ENCODE peak calls at places on chromosomes 7 and 10, in five cellular contexts. S is activated CD8-positive, alpha-beta memory T cell treated with anti-CD3 and anti-CD28 coated beads for 24 hours; Y is WTC11; R is effector CD8-positive, alpha-beta T cell; X is cortex of kidney. A is an unnamed sample.

GRCh38 chr10:126420571-126421275 is 32.4 kb upstream of the ADAM12 start:
- DNase-seq in S (no peak), Y (no peak), R (no peak), X (no peak), A (no peak)

GRCh38 chr7:117034851-117035462 is 81.7 kb downstream of the ST7 start:
- DNase-seq in S (no peak), Y (no peak), R (no peak), X (no peak), A (no peak)

GRCh38 chr7:77453531-77453930 is 37.4 kb upstream of the GSAP start:
- DNase-seq in S (no peak), Y (no peak), R (no peak), X (no peak), A (no peak)

GRCh38 chr7:50287121-50287520 is 17.4 kb upstream of the IKZF1 start:
- DNase-seq in S (no peak), Y (no peak), R (no peak), X (no peak), A (no peak)

GRCh38 chr10:121240556-121240955 is 357.7 kb downstream of the FGFR2 start:
- DNase-seq in S (no peak), Y (no peak), R (no peak), X (no peak), A (no peak)

GRCh38 chr10:122142652-122143237 is 128.4 kb upstream of the BTBD16 start:
- DNase-seq in S (peak), Y (peak), R (no peak), X (no peak), A (no peak)

GRCh38 chr10:12081879-12082560 is 13.3 kb downstream of the DHTKD1 start:
- DNase-seq in S (no peak), Y (no peak), R (no peak), X (no peak), A (no peak)

GRCh38 chr7:64465551-64465950 is 97.3 kb downstream of the ZNF680 start:
- DNase-seq in S (no peak), Y (no peak), R (no peak), X (no peak), A (no peak)

GRCh38 chr10:60645928-60646433 is 132.3 kb upstream of the CDK1 start:
- DNase-seq in S (no peak), Y (no peak), R (no peak), X (no peak), A (no peak)

GRCh38 chr10:89458289-89458688 is 43.9 kb downstream of the IFIT5 start:
- DNase-seq in S (no peak), Y (no peak), R (no peak), X (no peak), A (no peak)

GRCh38 chr10:34916368-34916767 is 101.3 kb upstream of the PARD3 start:
- DNase-seq in S (no peak), Y (no peak), R (no peak), X (no peak), A (no peak)

GRCh38 chr7:151808296-151809155 is 68.4 kb downstream of the PRKAG2 start:
- DNase-seq in S (no peak), Y (no peak), R (no peak), X (no peak), A (no peak)

GRCh38 chr10:28951484-28951883 is 274.2 kb downstream of the BAMBI start:
- DNase-seq in S (no peak), Y (no peak), R (no peak), X (no peak), A (no peak)

GRCh38 chr7:69772699-69773436 is 174.6 kb downstream of the AUTS2 start:
- DNase-seq in S (no peak), Y (no peak), R (no peak), X (no peak), A (no peak)

GRCh38 chr10:86261933-86262665 is 104.5 kb downstream of the GRID1 start:
- DNase-seq in S (peak), Y (peak), R (no peak), X (no peak), A (peak)

GRCh38 chr10:21134645-21135395 is 237.7 kb upstream of the NEBL start:
- DNase-seq in S (no peak), Y (no peak), R (no peak), X (no peak), A (no peak)

GRCh38 chr10:33365871-33366411 is 31.5 kb upstream of the NRP1 start:
- DNase-seq in S (peak), Y (no peak), R (no peak), X (no peak), A (no peak)

GRCh38 chr10:86753638-86754434 is 2.6 kb upstream of the BMPR1A start:
- DNase-seq in S (no peak), Y (no peak), R (no peak), X (no peak), A (no peak)

GRCh38 chr7:20520530-20520929 is 94.9 kb upstream of the ABCB5 start:
- DNase-seq in S (no peak), Y (no peak), R (no peak), X (no peak), A (no peak)

GRCh38 chr7:13179011-13179574 is 491.7 kb downstream of the ARL4A start:
- DNase-seq in S (no peak), Y (no peak), R (no peak), X (no peak), A (no peak)

GRCh38 chr10:6737080-6737641 is 157.1 kb upstream of the PRKCQ start:
- DNase-seq in S (no peak), Y (peak), R (no peak), X (no peak), A (no peak)

GRCh38 chr7:469591-469961 is 50.1 kb downstream of the PDGFA start:
- DNase-seq in S (no peak), Y (no peak), R (no peak), X (no peak), A (no peak)

GRCh38 chr7:41912426-41912825 is 209.5 kb upstream of the INHBA start:
- DNase-seq in S (no peak), Y (no peak), R (no peak), X (no peak), A (no peak)

GRCh38 chr10:90592903-90593302 is 264.9 kb downstream of the HTR7 start:
- DNase-seq in S (no peak), Y (peak), R (no peak), X (no peak), A (no peak)

GRCh38 chr10:24721254-24722106 is 2.2 kb downstream of the ARHGAP21 start:
- DNase-seq in S (no peak), Y (peak), R (no peak), X (no peak), A (peak)

GRCh38 chr7:120927454-120928103 is 23.0 kb upstream of the ING3 start:
- DNase-seq in S (no peak), Y (no peak), R (no peak), X (no peak), A (no peak)

GRCh38 chr7:45146531-45147379 is 10.8 kb upstream of the RAMP3 start:
- DNase-seq in S (no peak), Y (no peak), R (no peak), X (no peak), A (no peak)

GRCh38 chr7:68414631-68415425 is 1183.4 kb upstream of the AUTS2 start:
- DNase-seq in S (no peak), Y (no peak), R (no peak), X (no peak), A (no peak)

GRCh38 chr10:90023950-90024349 is 322.6 kb downstream of the KIF20B start:
- DNase-seq in S (no peak), Y (no peak), R (no peak), X (no peak), A (no peak)

GRCh38 chr10:131559450-131559911 is 248.0 kb upstream of the TCERG1L start:
- DNase-seq in S (peak), Y (no peak), R (no peak), X (no peak), A (no peak)

GRCh38 chr10:79018591-79019011 is 50.2 kb upstream of the ZMIZ1 start:
- DNase-seq in S (no peak), Y (no peak), R (no peak), X (no peak), A (no peak)